ENCODE peak calls at places on chromosomes 16 and 17, in six cellular contexts. J is HepG2, K is GM12878, B is A549, U is endothelial cell of umbilical vein, Y is K562. A is an unnamed sample.
A peak's percentile ranks its signal among the peaks of the same experiment; 100 is the strongest.

GRCh38 chr16:25051446-25052160 is 36.4 kb upstream of the ARHGAP17 start:
- DNase-seq in J (no peak), K (no peak), B (no peak), U (peak; percentile 31), Y (no peak), A (no peak)

GRCh38 chr17:7559307-7560171 is 989 bp downstream of the TNFSF13 start:
- DNase-seq in J (no peak), K (no peak), B (no peak), U (no peak), Y (no peak), A (no peak)

GRCh38 chr17:74350486-74350885 is 11.2 kb downstream of the BTBD17 start:
- DNase-seq in J (no peak), K (no peak), B (no peak), U (no peak), Y (no peak), A (no peak)

GRCh38 chr16:2816751-2817495 is at the start of gene PRSS21:
- DNase-seq in J (no peak), K (no peak), B (no peak), U (no peak), Y (peak; percentile 94), A (peak; percentile 76)

GRCh38 chr16:50263060-50263909 is 3.1 kb upstream of the ADCY7 start:
- DNase-seq in J (no peak), K (no peak), B (no peak), U (no peak), Y (peak; percentile 43), A (no peak)

GRCh38 chr17:27285501-27285900 is 8.4 kb upstream of the WSB1 start:
- DNase-seq in J (no peak), K (no peak), B (no peak), U (no peak), Y (no peak), A (no peak)

GRCh38 chr16:2787406-2787805 is at the start of gene PRSS33:
- DNase-seq in J (no peak), K (no peak), B (no peak), U (no peak), Y (no peak), A (no peak)

GRCh38 chr16:67967183-67967955 is 1.1 kb downstream of the SLC12A4 start:
- DNase-seq in J (no peak), K (no peak), B (no peak), U (peak; percentile 37), Y (no peak), A (no peak)

GRCh38 chr16:13176711-13177110 is 275.3 kb downstream of the SHISA9 start:
- DNase-seq in J (no peak), K (no peak), B (no peak), U (no peak), Y (no peak), A (no peak)

GRCh38 chr17:78817123-78817522 is 23.5 kb downstream of the USP36 start:
- DNase-seq in J (no peak), K (no peak), B (no peak), U (no peak), Y (no peak), A (no peak)

GRCh38 chr17:16187642-16188041 is 27.7 kb downstream of the NCOR1 start:
- DNase-seq in J (no peak), K (no peak), B (no peak), U (no peak), Y (no peak), A (no peak)

GRCh38 chr17:63024716-63025115 is 58.7 kb downstream of the TANC2 start:
- DNase-seq in J (no peak), K (no peak), B (no peak), U (no peak), Y (no peak), A (no peak)

GRCh38 chr17:3894927-3895343 is 2.1 kb upstream of the CAMKK1 start:
- DNase-seq in J (no peak), K (no peak), B (no peak), U (peak; percentile 60), Y (no peak), A (peak; percentile 41)

GRCh38 chr17:78599419-78599818 is 22.2 kb upstream of the DNAH17 start:
- DNase-seq in J (no peak), K (no peak), B (no peak), U (no peak), Y (no peak), A (peak; percentile 18)

GRCh38 chr16:76583466-76583865 is 306.3 kb downstream of the CNTNAP4 start:
- DNase-seq in J (no peak), K (no peak), B (no peak), U (no peak), Y (no peak), A (no peak)

GRCh38 chr16:4696905-4697866 is 3.8 kb downstream of the NUDT16L1 start:
- DNase-seq in J (no peak), K (no peak), B (no peak), U (no peak), Y (no peak), A (peak; percentile 11)

GRCh38 chr16:14304891-14305459 is 233.9 kb downstream of the MRTFB start:
- DNase-seq in J (no peak), K (no peak), B (no peak), U (no peak), Y (no peak), A (no peak)

DNA sequence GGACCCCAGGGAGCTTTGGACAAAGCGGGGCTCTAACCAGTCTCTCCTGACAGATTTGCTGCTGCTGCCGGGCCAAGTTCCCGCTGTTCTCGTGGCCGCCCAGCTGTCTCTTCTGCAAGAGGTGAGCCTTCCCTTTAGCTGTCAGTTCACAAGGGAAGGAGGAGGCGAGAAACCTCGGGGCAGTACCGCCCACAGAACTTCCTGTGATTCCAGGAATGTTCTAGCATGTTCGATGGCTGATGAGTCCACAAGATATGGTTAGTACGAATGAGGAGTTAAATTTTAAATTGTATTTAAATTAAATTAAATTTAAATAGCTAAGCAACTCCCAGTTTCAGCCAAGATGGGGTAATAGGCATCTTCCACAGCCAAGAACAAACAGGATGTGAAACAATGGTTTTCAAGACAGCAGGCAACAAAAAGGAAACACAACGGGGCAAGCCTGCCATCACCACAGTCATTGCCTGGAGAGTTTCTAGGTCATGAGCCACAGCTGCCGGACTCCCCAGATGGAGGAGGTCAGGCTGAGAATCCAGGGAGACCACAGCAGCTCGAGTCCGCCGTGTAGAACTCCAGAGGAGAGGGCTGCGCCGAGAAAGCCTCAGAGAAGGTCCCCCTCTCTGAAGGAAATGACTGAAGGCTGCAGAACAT is 9.5 kb upstream of the TCF25 start:
- DNase-seq in J (no peak), K (peak; percentile 69), B (no peak), U (peak; percentile 86), Y (no peak), A (peak; percentile 34)
- TF ChIP-seq MYC in J (no peak), K (no peak), B (no peak), U (no peak), Y (no peak), A (no peak)

GRCh38 chr17:50426814-50427787 is 1.1 kb downstream of the ACSF2 start:
- DNase-seq in J (peak; percentile 78), K (no peak), B (peak; percentile 87), U (peak; percentile 45), Y (peak; percentile 59), A (peak; percentile 56)
- TF ChIP-seq CTCF in J (peak; percentile 84), K (peak; percentile 70), B (peak; percentile 43), U (peak; percentile 7), Y (peak; percentile 56), A (peak; percentile 35)

GRCh38 chr16:19517424-19518089 is 4.3 kb downstream of the GDE1 start:
- DNase-seq in J (no peak), K (no peak), B (peak; percentile 48), U (peak; percentile 14), Y (peak; percentile 21), A (no peak)
- TF ChIP-seq MYC in J (no peak), K (no peak), B (no peak), U (no peak), Y (no peak), A (no peak)

GRCh38 chr17:77011173-77012011 is 129.4 kb upstream of the SEC14L1 start:
- DNase-seq in J (peak; percentile 53), K (no peak), B (no peak), U (peak; percentile 53), Y (peak; percentile 36), A (peak; percentile 62)
- TF ChIP-seq CTCF in J (peak; percentile 71), K (peak; percentile 51), B (peak; percentile 42), U (peak; percentile 50), Y (peak; percentile 65), A (peak; percentile 68)

DNA sequence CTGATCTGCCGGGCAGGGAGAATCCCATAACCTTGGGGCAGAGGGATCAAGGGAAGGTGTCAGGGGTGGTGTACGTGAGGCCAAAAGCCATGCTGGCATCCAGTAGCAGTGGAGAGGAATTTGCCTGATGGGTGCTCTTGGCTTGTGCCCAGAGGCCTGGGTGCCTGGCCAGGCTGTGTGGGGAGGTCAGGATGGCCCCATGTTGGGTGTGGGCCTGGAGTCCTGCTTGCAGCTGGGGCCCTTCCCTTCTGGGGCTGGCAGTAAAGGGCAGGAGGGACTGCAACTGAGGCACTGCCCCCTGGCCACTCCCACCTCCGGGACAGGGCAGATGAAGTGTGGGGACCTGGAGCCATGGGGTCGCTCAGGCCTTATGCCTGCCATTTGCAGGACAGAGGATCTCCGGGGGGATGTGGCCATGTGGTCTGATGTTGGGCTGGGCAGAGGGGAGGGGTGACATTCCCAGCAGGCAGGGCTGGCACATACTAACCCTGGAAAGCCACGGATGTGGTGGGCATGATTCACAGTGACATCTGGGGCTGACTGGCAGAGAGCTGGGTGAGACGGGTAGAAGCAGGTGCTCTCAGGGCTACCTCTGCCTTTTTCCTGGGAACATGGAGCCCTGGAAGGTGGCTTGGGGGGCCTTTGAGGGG is 3.5 kb downstream of the FMNL1 start:
- DNase-seq in J (no peak), K (no peak), B (no peak), U (no peak), Y (no peak), A (no peak)
- TF ChIP-seq MYC in J (no peak), K (no peak), B (no peak), U (no peak), Y (no peak), A (no peak)